ENCODE peak calls at places on chromosomes 6 and 20, in seven cellular contexts. Y is GM12878, C is HCT116, G is endothelial cell of umbilical vein, P is H1, M is K562, O is HepG2. X is an unnamed sample.
A peak's percentile ranks its signal among the peaks of the same experiment; 100 is the strongest.

GRCh38 chr6:135251964-135252429 is 70.9 kb downstream of the MYB start:
- DNase-seq in Y (no peak), C (no peak), G (no peak), P (no peak), M (no peak), O (peak; percentile 83), X (no peak)

GRCh38 chr20:61537239-61537638 is 285.2 kb downstream of the CDH4 start:
- DNase-seq in Y (no peak), C (no peak), G (no peak), P (no peak), M (no peak), O (no peak), X (no peak)

GRCh38 chr20:24827603-24828295 is 121.3 kb upstream of the CST7 start:
- DNase-seq in Y (no peak), C (no peak), G (no peak), P (no peak), M (no peak), O (no peak), X (no peak)

GRCh38 chr6:89954721-89955148 is 60.5 kb downstream of the GJA10 start:
- DNase-seq in Y (no peak), C (no peak), G (no peak), P (no peak), M (no peak), O (no peak), X (no peak)

GRCh38 chr6:170554888-170555137 is 644 bp downstream of the TBP start:
- DNase-seq in Y (no peak), C (no peak), G (no peak), P (no peak), M (no peak), O (no peak), X (no peak)

GRCh38 chr6:4603291-4603690 is 172.9 kb upstream of the CDYL start:
- DNase-seq in Y (no peak), C (peak; percentile 16), G (peak; percentile 56), P (no peak), M (no peak), O (no peak), X (no peak)

GRCh38 chr6:45590751-45591184 is 213.0 kb upstream of the SUPT3H start:
- DNase-seq in Y (no peak), C (no peak), G (no peak), P (peak; percentile 19), M (no peak), O (no peak), X (peak; percentile 56)

GRCh38 chr20:57579898-57580447 is 19.1 kb downstream of the PCK1 start:
- DNase-seq in Y (no peak), C (no peak), G (peak; percentile 52), P (no peak), M (no peak), O (no peak), X (no peak)

GRCh38 chr6:109229536-109229935 is 134.2 kb downstream of the CEP57L1 start:
- DNase-seq in Y (no peak), C (no peak), G (no peak), P (no peak), M (peak; percentile 33), O (no peak), X (no peak)

GRCh38 chr6:131765081-131765852 is 42.6 kb upstream of the ENPP1 start:
- DNase-seq in Y (no peak), C (no peak), G (no peak), P (no peak), M (no peak), O (peak; percentile 83), X (peak; percentile 79)

GRCh38 chr6:141347075-141347474 is 785.6 kb upstream of the GJE1 start:
- DNase-seq in Y (no peak), C (no peak), G (no peak), P (no peak), M (no peak), O (no peak), X (no peak)

GRCh38 chr20:21516861-21517565 is 3.1 kb upstream of the NKX2-2 start:
- DNase-seq in Y (no peak), C (no peak), G (no peak), P (peak; percentile 69), M (no peak), O (no peak), X (no peak)

GRCh38 chr6:73657201-73657600 is 3.4 kb upstream of the SLC17A5 start:
- DNase-seq in Y (no peak), C (peak; percentile 59), G (no peak), P (no peak), M (no peak), O (no peak), X (no peak)

GRCh38 chr20:50992733-50993457 is 30.0 kb downstream of the KCNG1 start:
- DNase-seq in Y (peak; percentile 17), C (peak; percentile 93), G (peak; percentile 69), P (peak; percentile 82), M (peak; percentile 92), O (peak; percentile 89), X (peak; percentile 65)

GRCh38 chr6:46421239-46421638 is 70.0 kb downstream of the RCAN2 start:
- DNase-seq in Y (no peak), C (no peak), G (no peak), P (no peak), M (no peak), O (no peak), X (no peak)

GRCh38 chr6:140956567-140957306 is 1176.0 kb upstream of the GJE1 start:
- DNase-seq in Y (no peak), C (no peak), G (no peak), P (no peak), M (no peak), O (no peak), X (no peak)

GRCh38 chr6:33299237-33299944 is 649 bp upstream of the RGL2 start:
- DNase-seq in Y (peak; percentile 69), C (peak; percentile 80), G (peak; percentile 88), P (peak; percentile 90), M (peak; percentile 90), O (peak; percentile 88), X (no peak)

GRCh38 chr6:75397806-75398465 is 95.7 kb downstream of the FILIP1 start:
- DNase-seq in Y (no peak), C (no peak), G (peak; percentile 84), P (no peak), M (no peak), O (peak; percentile 26), X (no peak)

GRCh38 chr20:58714923-58715708 is 22.5 kb downstream of the NPEPL1 start:
- DNase-seq in Y (no peak), C (no peak), G (no peak), P (no peak), M (no peak), O (no peak), X (no peak)
- H3K9ac ChIP-seq in Y (no peak overlapping the region), C (no peak overlapping the region), G (no peak overlapping the region), P (no peak overlapping the region), M (no peak overlapping the region), O (no peak overlapping the region), X (no peak overlapping the region)

DNA sequence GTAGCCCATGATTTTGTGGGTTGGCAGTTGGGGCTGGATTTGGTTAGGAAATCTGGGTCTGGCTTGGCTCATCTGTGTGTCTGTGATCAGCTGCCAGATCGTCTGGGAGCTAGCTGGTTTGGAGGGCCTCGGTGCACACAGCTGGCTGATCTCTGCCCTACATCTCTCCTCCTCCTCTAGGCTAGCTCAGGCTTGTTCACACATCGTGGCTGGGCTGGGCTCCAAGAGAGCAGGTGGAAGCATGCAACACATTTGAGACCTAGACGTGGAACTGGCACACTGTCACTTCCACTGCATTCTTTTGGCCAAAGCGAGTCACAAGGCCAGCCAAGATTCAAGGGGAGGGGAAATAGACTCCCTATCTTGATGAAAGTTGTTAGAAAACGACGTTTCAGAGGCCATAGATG is 15.9 kb downstream of the NDUFAF5 start:
- DNase-seq in Y (no peak), C (no peak), G (peak; percentile 71), P (no peak), M (no peak), O (peak; percentile 89), X (no peak)
- TF ChIP-seq POLR2AphosphoS5 in Y (no peak), C (no peak), G (no peak), P (no peak), M (no peak), O (no peak), X (no peak)

GRCh38 chr6:3228791-3229565 is 1.5 kb upstream of the TUBB2B start:
- DNase-seq in Y (no peak), C (no peak), G (no peak), P (peak; percentile 81), M (no peak), O (no peak), X (no peak)
- TF ChIP-seq EZH2 in Y (no peak), C (no peak), G (peak; percentile 95), P (no peak), M (no peak), O (no peak), X (no peak)

DNA sequence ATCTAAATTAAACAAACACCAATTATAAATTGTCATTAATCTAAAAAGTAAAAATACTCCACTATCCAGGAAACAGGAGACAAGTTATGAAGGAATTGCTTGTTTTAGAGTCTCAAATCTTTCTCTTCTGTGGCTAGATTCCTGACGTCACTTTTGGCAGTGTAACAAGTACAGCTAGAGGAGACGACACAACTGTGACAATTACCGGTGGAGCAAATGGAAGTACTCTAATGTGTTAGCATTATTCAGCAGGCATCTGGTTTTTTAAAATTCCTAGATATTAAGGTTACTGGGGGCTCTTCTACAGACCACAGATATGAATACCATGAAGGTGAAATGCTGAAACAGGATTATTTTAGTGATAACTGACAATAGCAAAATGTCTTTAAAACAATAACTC is 1042.6 kb downstream of the EPHA7 start:
- DNase-seq in Y (no peak), C (no peak), G (no peak), P (no peak), M (no peak), O (no peak), X (no peak)
- H3K9ac ChIP-seq in Y (no peak overlapping the region), C (no peak overlapping the region), G (no peak overlapping the region), P (no peak overlapping the region), M (no peak overlapping the region), O (no peak overlapping the region), X (no peak overlapping the region)

GRCh38 chr6:151044465-151045441 is 179.3 kb downstream of the MTHFD1L start:
- DNase-seq in Y (no peak), C (peak; percentile 82), G (peak; percentile 97), P (peak; percentile 56), M (no peak), O (peak; percentile 93), X (no peak)
- TF ChIP-seq POLR2AphosphoS5 in Y (no peak), C (peak; percentile 74), G (peak; percentile 95), P (no peak), M (no peak), O (no peak), X (no peak)

GRCh38 chr6:6546318-6547110 is 42.0 kb upstream of the LY86 start:
- DNase-seq in Y (no peak), C (no peak), G (no peak), P (peak; percentile 75), M (no peak), O (no peak), X (no peak)
- TF ChIP-seq EZH2 in Y (no peak), C (no peak), G (peak; percentile 75), P (peak; percentile 70), M (no peak), O (peak; percentile 93), X (no peak)

X was measured in SK-N-MC.